ENCODE peak calls at places on chromosome 13, in eight cellular contexts. P is T-helper 1 cell; K is M059J; O is NCI-H2029; M is astrocyte of the spinal cord; U is stimulated activated CD8-positive, alpha-beta memory T cell treated with anti-CD3 and anti-CD28 coated beads, Interleukin-12 subunit alpha, Interleukin-12 subunit beta, amount 100 ng/mL, for 1 hour; W is Calu3; N is NCI-H774. B is an unnamed sample.

GRCh38 chr13:24176351-24177101 is 16.0 kb downstream of the SPATA13 start:
- DNase-seq in O (no peak), W (no peak), P (no peak), N (no peak), U (no peak), M (no peak), K (peak; percentile 22), B (no peak)

GRCh38 chr13:50511877-50512332 is 331.6 kb downstream of the DLEU7 start:
- DNase-seq in N (no peak), M (no peak), P (no peak), O (no peak), U (no peak), W (no peak), K (no peak), B (no peak)

GRCh38 chr13:97749174-97749573 is 204.3 kb upstream of the IPO5 start:
- DNase-seq in W (peak; percentile 1), M (no peak), O (no peak), P (no peak), U (no peak), N (no peak), K (peak; percentile 66), B (no peak)

GRCh38 chr13:27038323-27038722 is 133.3 kb downstream of the USP12 start:
- DNase-seq in M (peak; percentile 81), N (no peak), O (no peak), U (no peak), W (peak; percentile 9), K (peak; percentile 83), P (no peak), B (no peak)

GRCh38 chr13:25306671-25307464 is 5.4 kb downstream of the NUP58 start:
- DNase-seq in N (no peak), U (no peak), W (no peak), K (no peak), O (no peak), P (no peak), M (no peak), B (no peak)

GRCh38 chr13:75480691-75481175 is 1.2 kb downstream of the TBC1D4 start:
- DNase-seq in M (peak; percentile 58), P (no peak), U (no peak), O (peak; percentile 47), W (peak; percentile 61), N (peak; percentile 39), K (peak; percentile 55), B (peak; percentile 61)

GRCh38 chr13:75861786-75862185 is 225.7 kb downstream of the LMO7 start:
- DNase-seq in K (no peak), P (no peak), M (no peak), U (no peak), N (no peak), W (no peak), O (no peak), B (no peak)

GRCh38 chr13:30963794-30964193 is 31.3 kb downstream of the TEX26 start:
- DNase-seq in W (peak; percentile 42), N (no peak), O (peak; percentile 16), P (no peak), M (no peak), U (no peak), K (no peak), B (no peak)

GRCh38 chr13:43787998-43788397 is 1.2 kb upstream of the ENOX1 start:
- DNase-seq in M (peak; percentile 61), N (no peak), W (peak; percentile 52), O (no peak), K (peak; percentile 28), U (no peak), P (no peak), B (no peak)

GRCh38 chr13:65265988-65266387 is 1964.1 kb downstream of the PCDH9 start:
- DNase-seq in K (no peak), W (no peak), M (no peak), U (no peak), P (no peak), O (no peak), N (no peak), B (no peak)

GRCh38 chr13:28035146-28035782 is 46.8 kb upstream of the URAD start:
- DNase-seq in P (no peak), K (peak; percentile 67), O (peak; percentile 64), M (no peak), W (peak; percentile 14), U (no peak), N (no peak), B (no peak)

B was measured in CMK.